ENCODE peak calls at places on chromosomes 4 and X, in nine cellular contexts. T, Q, G, B, O, F, J, V and R are unnamed samples.

GRCh38 chr4:145527773-145528172 is 46.1 kb downstream of the SMAD1 start:
- DNase-seq in J (no peak), Q (no peak), F (no peak), G (no peak), O (no peak), B (no peak), T (no peak), V (no peak), R (no peak)

GRCh38 chr4:186765138-186765537 is 41.5 kb upstream of the FAT1 start:
- DNase-seq in B (no peak), J (no peak), V (peak), Q (no peak), T (peak), F (no peak), G (peak), O (peak), R (no peak)

GRCh38 chr4:71009796-71010588 is 16.5 kb downstream of the DCK start:
- DNase-seq in G (peak), T (peak), F (no peak), J (no peak), B (peak), Q (no peak), O (peak), V (peak), R (no peak)

GRCh38 chrX:119481218-119481875 is 13.1 kb downstream of the SLC25A5 start:
- DNase-seq in F (no peak), G (no peak), Q (no peak), T (no peak), O (no peak), J (no peak), V (peak), B (no peak), R (no peak)

GRCh38 chr4:55087016-55087929 is 38.1 kb downstream of the KDR start:
- DNase-seq in Q (no peak), F (no peak), B (no peak), G (peak), J (no peak), O (no peak), V (no peak), T (peak), R (peak)

GRCh38 chrX:139058831-139059495 is 347.4 kb upstream of the FGF13 start:
- DNase-seq in V (no peak), O (no peak), F (no peak), B (no peak), Q (no peak), J (no peak), T (peak), G (peak), R (no peak)

GRCh38 chr4:65845169-65845568 is 174.9 kb upstream of the EPHA5 start:
- DNase-seq in F (no peak), T (no peak), V (no peak), J (no peak), G (no peak), O (no peak), B (no peak), Q (no peak), R (no peak)

GRCh38 chrX:148723551-148723950 is 223.1 kb downstream of the AFF2 start:
- DNase-seq in B (no peak), O (no peak), J (no peak), Q (no peak), V (no peak), T (no peak), G (no peak), F (no peak), R (no peak)

GRCh38 chr4:107877361-107877760 is 52.6 kb downstream of the SGMS2 start:
- DNase-seq in O (no peak), Q (no peak), G (no peak), J (no peak), T (no peak), B (no peak), F (no peak), V (no peak), R (no peak)

GRCh38 chr4:85508654-85509053 is 33.7 kb downstream of the ARHGAP24 start:
- DNase-seq in Q (no peak), T (no peak), O (no peak), V (no peak), F (no peak), B (no peak), G (no peak), J (no peak), R (no peak)

GRCh38 chrX:74422576-74423288 is 1.4 kb downstream of the SLC16A2 start:
- DNase-seq in G (peak), T (peak), F (peak), V (peak), O (peak), B (peak), J (peak), Q (peak), R (peak)

GRCh38 chr4:107366900-107367299 is 330.8 kb upstream of the DKK2 start:
- DNase-seq in T (no peak), G (no peak), F (no peak), Q (no peak), O (no peak), V (no peak), J (no peak), B (no peak), R (no peak)

GRCh38 chrX:48998391-48998790 is 3.7 kb downstream of the GRIPAP1 start:
- DNase-seq in T (no peak), Q (no peak), B (no peak), O (no peak), J (no peak), V (no peak), F (no peak), G (no peak), R (no peak)
- TF ChIP-seq CTCF in T (no peak), Q (no peak), B (no peak), O (no peak), J (no peak), V (no peak), F (no peak), G (no peak), R (no peak)

GRCh38 chr4:10527438-10527837 is 70.2 kb upstream of the ZNF518B start:
- DNase-seq in F (no peak), V (no peak), Q (no peak), B (no peak), J (no peak), O (no peak), T (no peak), G (no peak), R (no peak)

GRCh38 chr4:10529256-10529890 is 72.1 kb upstream of the ZNF518B start:
- DNase-seq in F (no peak), G (peak), Q (no peak), T (no peak), J (no peak), B (no peak), V (peak), O (no peak), R (no peak)

GRCh38 chr4:10529891-10530786 is 72.9 kb upstream of the ZNF518B start:
- DNase-seq in J (no peak), F (no peak), V (peak), B (no peak), Q (no peak), T (peak), O (no peak), G (peak), R (no peak)

GRCh38 chr4:10524196-10524833 is 67.1 kb upstream of the ZNF518B start:
- DNase-seq in T (no peak), O (no peak), V (peak), J (no peak), Q (no peak), F (no peak), B (no peak), G (no peak), R (no peak)

GRCh38 chr4:10526431-10527222 is 69.4 kb upstream of the ZNF518B start:
- DNase-seq in J (no peak), O (no peak), Q (no peak), F (no peak), B (no peak), T (no peak), V (no peak), G (no peak), R (no peak)
- TF ChIP-seq CTCF in J (no peak), O (no peak), Q (no peak), F (no peak), B (no peak), T (no peak), V (no peak), G (no peak), R (no peak)

DNA sequence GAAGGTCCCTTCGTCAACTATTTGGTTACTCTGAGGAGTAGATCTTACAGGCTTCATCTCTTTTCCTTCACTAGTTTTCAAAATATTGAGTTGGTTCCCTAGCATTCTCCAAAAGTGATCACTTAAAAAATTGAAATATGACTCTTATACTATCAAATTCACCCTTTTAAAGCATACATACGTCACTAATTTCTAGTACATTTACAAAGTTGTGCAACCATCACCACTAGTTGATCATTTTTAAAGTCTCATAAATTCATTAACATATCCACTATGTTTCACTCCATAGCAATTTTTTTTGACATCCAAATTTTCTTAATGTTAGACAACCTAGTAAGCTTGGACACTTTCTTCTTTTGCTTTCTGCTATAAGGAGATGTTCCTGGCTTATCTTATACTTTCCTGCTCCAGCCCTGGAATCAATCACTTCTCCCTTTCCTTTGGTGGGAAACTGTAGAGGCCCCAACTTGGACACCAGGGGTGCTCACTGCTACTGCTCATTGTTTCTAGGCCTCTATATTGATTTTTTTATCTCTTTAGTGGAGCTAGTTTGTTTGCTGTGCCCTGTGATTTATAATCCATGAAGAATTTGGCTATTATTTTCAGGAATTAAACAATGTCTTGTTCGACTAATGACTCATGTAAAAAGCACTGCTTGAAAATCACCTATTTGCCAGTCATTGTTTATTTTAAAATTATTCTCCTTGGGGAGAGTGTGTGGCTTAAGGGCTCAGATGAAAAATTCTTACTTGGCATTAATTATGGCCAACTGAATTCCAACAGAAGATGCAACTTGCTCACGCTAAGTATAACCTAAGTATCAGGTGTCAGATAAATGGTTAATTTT is 4.0 kb upstream of the ZFX start:
- DNase-seq in Q (no peak), B (no peak), T (peak), F (no peak), J (no peak), G (peak), V (no peak), O (peak), R (no peak)
- TF ChIP-seq CTCF in Q (no peak), B (no peak), T (no peak), F (no peak), J (peak), G (peak), V (peak), O (no peak), R (no peak)

GRCh38 chrX:104370089-104370488 is 115.4 kb upstream of the ESX1 start:
- DNase-seq in G (no peak), O (no peak), B (no peak), T (no peak), J (no peak), F (no peak), V (peak), Q (no peak), R (peak)
- TF ChIP-seq CTCF in G (peak), O (no peak), B (no peak), T (no peak), J (peak), F (no peak), V (peak), Q (no peak), R (no peak)

GRCh38 chr4:2243682-2244380 is 1.9 kb upstream of the HAUS3 start:
- DNase-seq in B (peak), F (peak), Q (peak), O (peak), T (no peak), J (peak), G (peak), V (peak), R (no peak)
- TF ChIP-seq CTCF in B (peak), F (peak), Q (peak), O (peak), T (no peak), J (peak), G (peak), V (peak), R (no peak)

DNA sequence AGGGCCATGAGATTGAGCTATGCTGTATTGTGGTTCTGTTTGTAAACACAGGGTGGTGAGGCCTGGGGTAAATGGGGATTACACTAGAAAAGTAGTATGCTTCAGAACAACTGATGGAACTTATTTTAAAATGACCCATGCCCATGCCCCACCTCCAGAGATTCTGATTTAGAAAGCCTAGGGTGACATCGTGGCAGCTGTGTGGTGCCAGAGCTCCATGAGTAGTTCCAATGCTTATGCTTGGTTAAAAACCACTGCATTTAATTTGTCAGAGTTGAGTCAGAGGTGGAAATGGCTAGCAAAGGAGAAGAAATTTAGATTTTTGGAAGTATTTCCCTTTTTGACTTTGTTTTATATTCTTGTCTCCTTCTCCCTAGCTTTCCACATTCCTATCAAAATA is 63.4 kb upstream of the PDE5A start:
- DNase-seq in B (no peak), T (peak), F (no peak), O (peak), Q (no peak), G (peak), V (no peak), J (no peak), R (no peak)
- TF ChIP-seq CTCF in B (no peak), T (no peak), F (peak), O (peak), Q (no peak), G (peak), V (no peak), J (no peak), R (no peak)

GRCh38 chrX:46648660-46649059 is 75.1 kb downstream of the CHST7 start:
- DNase-seq in F (no peak), O (no peak), B (no peak), J (no peak), T (no peak), G (no peak), Q (no peak), V (no peak), R (no peak)

GRCh38 chrX:46649421-46650260 is 76.1 kb downstream of the CHST7 start:
- DNase-seq in B (no peak), G (peak), T (no peak), V (peak), F (peak), J (no peak), Q (no peak), O (peak), R (peak)

DNA sequence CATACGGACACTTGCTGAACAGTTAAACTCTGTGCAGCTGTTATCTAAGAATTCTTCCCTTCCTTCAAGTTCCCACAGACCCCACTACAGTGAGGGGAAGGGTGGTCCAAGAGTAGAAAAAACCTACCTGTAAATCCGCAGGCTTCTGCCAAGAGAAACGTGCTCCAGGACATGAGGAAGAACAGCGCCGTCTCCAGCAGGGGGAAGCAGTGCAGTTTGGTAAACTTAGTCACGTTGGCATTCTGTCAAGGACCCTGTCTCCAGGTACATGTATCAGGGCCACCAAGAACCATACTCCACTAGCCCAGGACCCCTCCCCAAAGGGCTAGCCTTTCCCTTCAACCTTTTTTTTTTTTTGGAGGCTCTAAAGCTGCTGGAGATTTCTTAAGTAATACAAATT is 79.9 kb downstream of the CHST7 start:
- DNase-seq in T (no peak), J (no peak), Q (peak), G (no peak), F (no peak), O (peak), V (peak), B (no peak), R (peak)
- TF ChIP-seq CTCF in T (peak), J (peak), Q (peak), G (peak), F (peak), O (no peak), V (peak), B (peak), R (no peak)

DNA sequence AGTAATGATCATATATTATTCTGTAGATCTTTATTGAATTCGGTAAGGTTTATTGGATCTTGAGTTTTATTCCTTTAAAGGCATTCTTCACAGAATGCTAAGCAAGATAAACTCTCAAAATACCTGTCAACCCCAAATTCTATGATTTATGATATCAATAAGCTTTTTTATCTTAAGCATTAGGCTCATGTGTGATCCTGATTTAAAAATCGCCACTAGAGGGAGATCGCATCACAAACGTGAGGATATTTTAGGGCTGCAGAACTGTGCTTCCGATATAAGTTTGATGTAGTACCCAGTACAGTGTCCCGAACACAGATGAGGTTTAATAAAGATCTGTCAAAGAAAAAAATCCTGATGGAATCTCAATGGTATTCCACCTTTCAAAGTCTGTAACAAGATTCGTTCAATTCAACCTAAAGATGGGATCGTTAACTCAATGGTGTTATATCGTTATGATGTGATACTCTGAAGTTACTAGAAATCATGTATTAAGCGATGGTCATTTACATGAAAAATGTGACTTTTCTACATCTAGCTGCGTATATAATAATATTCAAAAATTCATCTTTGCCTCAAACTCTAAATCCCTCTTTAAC is 169.0 kb downstream of the CORIN start:
- DNase-seq in Q (peak), V (peak), G (peak), T (peak), B (peak), F (no peak), O (peak), J (peak), R (peak)
- TF ChIP-seq CTCF in Q (peak), V (peak), G (peak), T (peak), B (peak), F (peak), O (peak), J (peak), R (peak)